ENCODE peak calls at places on chromosomes 7 and 10, in five cellular contexts. B, S, R, F and I are unnamed samples. For H3K4me1, the result is how much of the 10 kb centered on the place peaks cover.

GRCh38 chr10:79243211-79244067 is 103.8 kb upstream of the PPIF start:
- DNase-seq in B (peak), R (peak), S (peak), F (no peak), I (peak)

GRCh38 chr10:77485847-77486246 is 151.8 kb downstream of the KCNMA1 start:
- DNase-seq in S (no peak), B (no peak), F (no peak), R (no peak), I (no peak)

GRCh38 chr10:26711324-26711723 is 13.8 kb downstream of the PDSS1 start:
- DNase-seq in F (no peak), B (no peak), S (no peak), R (no peak), I (no peak)

GRCh38 chr10:13792011-13792410 is 205.2 kb downstream of the PRPF18 start:
- DNase-seq in F (peak), R (no peak), B (no peak), S (no peak), I (peak)

GRCh38 chr7:1542841-1543747 is 12.6 kb downstream of the MAFK start:
- DNase-seq in B (no peak), S (no peak), R (no peak), F (no peak), I (no peak)

GRCh38 chr10:48509974-48510692 is 94.7 kb downstream of the ARHGAP22 start:
- DNase-seq in S (no peak), B (no peak), F (no peak), R (peak), I (no peak)

GRCh38 chr7:156178857-156179256 is 366.6 kb upstream of the SHH start:
- DNase-seq in S (no peak), R (peak), F (no peak), B (no peak), I (no peak)

GRCh38 chr10:7098160-7098762 is 312.6 kb downstream of the SFMBT2 start:
- DNase-seq in B (no peak), R (no peak), F (no peak), S (no peak), I (no peak)

GRCh38 chr7:128903621-128904361 is 6.7 kb downstream of the KCP start:
- DNase-seq in R (peak), S (no peak), F (no peak), B (no peak), I (no peak)

GRCh38 chr10:91247360-91248111 is 27.1 kb downstream of the PCGF5 start:
- DNase-seq in S (no peak), F (peak), B (no peak), R (no peak), I (peak)

GRCh38 chr10:83166344-83166743 is 973.0 kb upstream of the GHITM start:
- DNase-seq in S (no peak), F (no peak), R (no peak), B (no peak), I (no peak)

GRCh38 chr10:67043041-67043440 is 117.2 kb downstream of the LRRTM3 start:
- DNase-seq in S (no peak), B (no peak), F (no peak), R (no peak), I (no peak)

GRCh38 chr10:73920084-73920483 is 9.2 kb downstream of the PLAU start:
- DNase-seq in B (no peak), S (no peak), F (peak), R (peak), I (no peak)

GRCh38 chr10:32155075-32155516 is 98.9 kb upstream of the KIF5B start:
- DNase-seq in B (no peak), S (no peak), F (no peak), R (no peak), I (no peak)

GRCh38 chr10:69418052-69418752 is 1.5 kb upstream of the TACR2 start:
- DNase-seq in R (peak), S (no peak), F (no peak), B (no peak), I (peak)

GRCh38 chr7:77887567-77887966 is 89.0 kb downstream of the PHTF2 start:
- DNase-seq in R (no peak), F (no peak), S (no peak), B (no peak), I (no peak)

GRCh38 chr10:6128591-6129383 is 40.0 kb downstream of the RBM17 start:
- DNase-seq in S (no peak), R (no peak), B (no peak), F (peak), I (no peak)

GRCh38 chr10:65622608-65623007 is 1303.2 kb upstream of the LRRTM3 start:
- DNase-seq in S (no peak), F (no peak), R (no peak), B (no peak), I (no peak)

GRCh38 chr10:16698457-16698856 is 118.8 kb downstream of the RSU1 start:
- DNase-seq in R (no peak), S (no peak), B (no peak), F (no peak), I (no peak)

GRCh38 chr7:151051108-151051507 is 2.8 kb downstream of the ASIC3 start:
- DNase-seq in R (peak), F (peak), B (peak), S (peak), I (peak)

GRCh38 chr7:100401811-100402210 is 26.7 kb downstream of the ZCWPW1 start:
- DNase-seq in R (no peak), F (no peak), S (no peak), B (no peak), I (no peak)

GRCh38 chr10:122287584-122287983 is 16.5 kb downstream of the BTBD16 start:
- DNase-seq in B (no peak), F (no peak), S (no peak), R (no peak), I (no peak)

GRCh38 chr10:122282909-122283308 is 11.8 kb downstream of the BTBD16 start:
- DNase-seq in R (no peak), S (no peak), B (no peak), F (no peak), I (no peak)

GRCh38 chr10:122288917-122289316 is 17.8 kb downstream of the BTBD16 start:
- DNase-seq in R (no peak), S (no peak), F (no peak), B (no peak), I (no peak)

GRCh38 chr10:122286872-122287271 is 15.8 kb downstream of the BTBD16 start:
- DNase-seq in F (peak), R (no peak), S (no peak), B (no peak), I (peak)

GRCh38 chr10:122285506-122286444 is 14.7 kb downstream of the BTBD16 start:
- DNase-seq in B (no peak), F (no peak), R (no peak), S (no peak), I (no peak)
- H3K27ac ChIP-seq in B (no peak), F (peak), R (no peak), S (no peak), I (peak)

GRCh38 chr7:106068986-106069385 is 43.1 kb downstream of the SYPL1 start:
- DNase-seq in F (no peak), R (no peak), S (no peak), B (no peak), I (no peak)

GRCh38 chr7:106069471-106070200 is 42.5 kb downstream of the SYPL1 start:
- DNase-seq in S (no peak), B (no peak), F (no peak), R (no peak), I (no peak)

GRCh38 chr7:106068538-106068961 is 43.6 kb downstream of the SYPL1 start:
- DNase-seq in S (no peak), R (no peak), B (no peak), F (no peak), I (no peak)

GRCh38 chr7:106065560-106066500 is 46.3 kb downstream of the SYPL1 start:
- DNase-seq in R (peak), S (no peak), F (no peak), B (no peak), I (no peak)

GRCh38 chr7:106067678-106068077 is 44.4 kb downstream of the SYPL1 start:
- DNase-seq in F (no peak), R (no peak), B (no peak), S (no peak), I (no peak)
- H3K4me1 ChIP-seq in F (under half), R (half or more), B (half or more), S (under half), I (under half)

GRCh38 chr10:86312701-86313270 is 53.8 kb downstream of the GRID1 start:
- DNase-seq in R (no peak), S (no peak), F (no peak), B (no peak), I (no peak)
- H3K27ac ChIP-seq in R (no peak), S (no peak), F (no peak), B (no peak), I (no peak)

GRCh38 chr7:32154797-32155196 is 84.6 kb upstream of the PDE1C start:
- DNase-seq in R (no peak), F (peak), B (no peak), S (no peak), I (peak)
- H3K4me1 ChIP-seq in R (under half), F (under half), B (under half), S (under half), I (under half)

GRCh38 chr7:157538321-157538720 is 201.5 kb downstream of the DNAJB6 start:
- DNase-seq in F (no peak), S (no peak), R (no peak), B (peak), I (peak)
- H3K27ac ChIP-seq in F (no peak), S (no peak), R (no peak), B (no peak), I (no peak)

GRCh38 chr10:72336259-72337038 is 18.3 kb downstream of the DNAJB12 start:
- DNase-seq in S (no peak), R (no peak), B (peak), F (no peak), I (no peak)
- H3K4me1 ChIP-seq in S (half or more), R (half or more), B (half or more), F (half or more), I (under half)